ENCODE peak calls at places on chromosomes 6 and 20, in seven cellular contexts. One of them, this sample, is unnamed.

GRCh38 chr6:12490904-12491571 is 200.9 kb downstream of the EDN1 start:
- ATAC-seq in left lung: peak; percentile 65
- ATAC-seq in aorta: peak; percentile 83
- ATAC-seq in GM12878: no peak
- ATAC-seq in naive B cell: no peak
- ATAC-seq in effector memory CD8-positive, alpha-beta T cell: no peak
- ATAC-seq in heart right ventricle: peak; percentile 11
- ATAC-seq in this sample: no peak

GRCh38 chr6:7922596-7922995 is 12.0 kb upstream of the TXNDC5 start:
- ATAC-seq in left lung: no peak
- ATAC-seq in aorta: no peak
- ATAC-seq in GM12878: no peak
- ATAC-seq in naive B cell: no peak
- ATAC-seq in effector memory CD8-positive, alpha-beta T cell: no peak
- ATAC-seq in heart right ventricle: no peak
- ATAC-seq in this sample: no peak

GRCh38 chr6:17640477-17640917 is 40.4 kb downstream of the FAM8A1 start:
- ATAC-seq in left lung: no peak
- ATAC-seq in aorta: no peak
- ATAC-seq in GM12878: no peak
- ATAC-seq in naive B cell: no peak
- ATAC-seq in effector memory CD8-positive, alpha-beta T cell: no peak
- ATAC-seq in heart right ventricle: no peak
- ATAC-seq in this sample: no peak

GRCh38 chr6:82818727-82819126 is 246.9 kb downstream of the UBE3D start:
- ATAC-seq in left lung: no peak
- ATAC-seq in aorta: no peak
- ATAC-seq in GM12878: no peak
- ATAC-seq in naive B cell: no peak
- ATAC-seq in effector memory CD8-positive, alpha-beta T cell: no peak
- ATAC-seq in heart right ventricle: no peak
- ATAC-seq in this sample: no peak

GRCh38 chr20:54680872-54681297 is 205.5 kb downstream of the DOK5 start:
- ATAC-seq in left lung: peak; percentile 43
- ATAC-seq in aorta: no peak
- ATAC-seq in GM12878: peak; percentile 27
- ATAC-seq in naive B cell: no peak
- ATAC-seq in effector memory CD8-positive, alpha-beta T cell: no peak
- ATAC-seq in heart right ventricle: no peak
- ATAC-seq in this sample: no peak

GRCh38 chr6:140343128-140343527 is 968.7 kb upstream of the CITED2 start:
- ATAC-seq in left lung: no peak
- ATAC-seq in aorta: no peak
- ATAC-seq in GM12878: no peak
- ATAC-seq in naive B cell: no peak
- ATAC-seq in effector memory CD8-positive, alpha-beta T cell: no peak
- ATAC-seq in heart right ventricle: no peak
- ATAC-seq in this sample: no peak

GRCh38 chr6:157937318-157937717 is 44.3 kb upstream of the SYNJ2 start:
- ATAC-seq in left lung: no peak
- ATAC-seq in aorta: no peak
- ATAC-seq in GM12878: no peak
- ATAC-seq in naive B cell: no peak
- ATAC-seq in effector memory CD8-positive, alpha-beta T cell: no peak
- ATAC-seq in heart right ventricle: no peak
- ATAC-seq in this sample: no peak

GRCh38 chr20:40333591-40333990 is 355.4 kb downstream of the MAFB start:
- ATAC-seq in left lung: no peak
- ATAC-seq in aorta: no peak
- ATAC-seq in GM12878: no peak
- ATAC-seq in naive B cell: no peak
- ATAC-seq in effector memory CD8-positive, alpha-beta T cell: no peak
- ATAC-seq in heart right ventricle: no peak
- ATAC-seq in this sample: no peak

GRCh38 chr6:44678252-44678935 is 290.9 kb downstream of the CDC5L start:
- ATAC-seq in left lung: no peak
- ATAC-seq in aorta: no peak
- ATAC-seq in GM12878: no peak
- ATAC-seq in naive B cell: no peak
- ATAC-seq in effector memory CD8-positive, alpha-beta T cell: no peak
- ATAC-seq in heart right ventricle: no peak
- ATAC-seq in this sample: peak; percentile 20

GRCh38 chr20:33825340-33826269 is 14.5 kb downstream of the CHMP4B start:
- ATAC-seq in left lung: peak; percentile 24
- ATAC-seq in aorta: no peak
- ATAC-seq in GM12878: no peak
- ATAC-seq in naive B cell: no peak
- ATAC-seq in effector memory CD8-positive, alpha-beta T cell: no peak
- ATAC-seq in heart right ventricle: no peak
- ATAC-seq in this sample: no peak

GRCh38 chr6:53412316-53412715 is 63.6 kb upstream of the ELOVL5 start:
- ATAC-seq in left lung: no peak
- ATAC-seq in aorta: no peak
- ATAC-seq in GM12878: no peak
- ATAC-seq in naive B cell: no peak
- ATAC-seq in effector memory CD8-positive, alpha-beta T cell: no peak
- ATAC-seq in heart right ventricle: no peak
- ATAC-seq in this sample: no peak

This sample was measured in stimulated activated memory B cell treated with anti-CD40 and anti-IgM and Interleukin-4, amounts not matched to agents 10 μg/mL and 1 μg/mL and 100 μg/mL, for 72 hours.